ENCODE peak calls at places on chromosomes 4 and X, in eight cellular contexts. One of them, this sample, is unnamed.

GRCh38 chr4:88591787-88592599 is at the start of gene HERC3:
- DNase-seq in islet precursor cell: peak; percentile 95
- DNase-seq in left ventricle myocardium inferior: peak; percentile 94
- DNase-seq in astrocyte of the cerebellum: peak; percentile 48
- DNase-seq in iPS DF 19.7: peak; percentile 40
- DNase-seq in T-helper 2 cell: peak; percentile 79
- DNase-seq in fibroblast of lung: peak; percentile 85
- DNase-seq in DMS79: peak; percentile 68
- DNase-seq in this sample: peak; percentile 92

GRCh38 chr4:160038560-160038959 is 935.7 kb downstream of the RAPGEF2 start:
- DNase-seq in islet precursor cell: no peak
- DNase-seq in left ventricle myocardium inferior: no peak
- DNase-seq in astrocyte of the cerebellum: no peak
- DNase-seq in iPS DF 19.7: no peak
- DNase-seq in T-helper 2 cell: no peak
- DNase-seq in fibroblast of lung: peak; percentile 17
- DNase-seq in DMS79: no peak
- DNase-seq in this sample: no peak

GRCh38 chr4:120025516-120025915 is 41.1 kb downstream of the MAD2L1 start:
- DNase-seq in islet precursor cell: no peak
- DNase-seq in left ventricle myocardium inferior: no peak
- DNase-seq in astrocyte of the cerebellum: no peak
- DNase-seq in iPS DF 19.7: no peak
- DNase-seq in T-helper 2 cell: no peak
- DNase-seq in fibroblast of lung: no peak
- DNase-seq in DMS79: no peak
- DNase-seq in this sample: no peak

GRCh38 chr4:13919021-13919441 is 291.5 kb upstream of the BOD1L1 start:
- DNase-seq in islet precursor cell: no peak
- DNase-seq in left ventricle myocardium inferior: no peak
- DNase-seq in astrocyte of the cerebellum: no peak
- DNase-seq in iPS DF 19.7: no peak
- DNase-seq in T-helper 2 cell: no peak
- DNase-seq in fibroblast of lung: peak; percentile 78
- DNase-seq in DMS79: no peak
- DNase-seq in this sample: no peak

GRCh38 chr4:99405433-99406115 is 29.6 kb downstream of the ADH7 start:
- DNase-seq in islet precursor cell: peak; percentile 83
- DNase-seq in left ventricle myocardium inferior: peak; percentile 25
- DNase-seq in astrocyte of the cerebellum: peak; percentile 69
- DNase-seq in iPS DF 19.7: peak; percentile 17
- DNase-seq in T-helper 2 cell: no peak
- DNase-seq in fibroblast of lung: peak; percentile 65
- DNase-seq in DMS79: no peak
- DNase-seq in this sample: peak; percentile 58

GRCh38 chr4:157300678-157301077 is 80.2 kb downstream of the GRIA2 start:
- DNase-seq in islet precursor cell: no peak
- DNase-seq in left ventricle myocardium inferior: no peak
- DNase-seq in astrocyte of the cerebellum: no peak
- DNase-seq in iPS DF 19.7: no peak
- DNase-seq in T-helper 2 cell: no peak
- DNase-seq in fibroblast of lung: no peak
- DNase-seq in DMS79: no peak
- DNase-seq in this sample: no peak

GRCh38 chr4:48698029-48698901 is 81.8 kb downstream of the FRYL start:
- DNase-seq in islet precursor cell: peak; percentile 66
- DNase-seq in left ventricle myocardium inferior: peak; percentile 26
- DNase-seq in astrocyte of the cerebellum: peak; percentile 81
- DNase-seq in iPS DF 19.7: no peak
- DNase-seq in T-helper 2 cell: no peak
- DNase-seq in fibroblast of lung: peak; percentile 89
- DNase-seq in DMS79: no peak
- DNase-seq in this sample: no peak

GRCh38 chr4:40675166-40675565 is 45.5 kb upstream of the RBM47 start:
- DNase-seq in islet precursor cell: no peak
- DNase-seq in left ventricle myocardium inferior: no peak
- DNase-seq in astrocyte of the cerebellum: no peak
- DNase-seq in iPS DF 19.7: no peak
- DNase-seq in T-helper 2 cell: no peak
- DNase-seq in fibroblast of lung: no peak
- DNase-seq in DMS79: peak; percentile 11
- DNase-seq in this sample: no peak

GRCh38 chr4:54717694-54718093 is 59.9 kb downstream of the KIT start:
- DNase-seq in islet precursor cell: no peak
- DNase-seq in left ventricle myocardium inferior: no peak
- DNase-seq in astrocyte of the cerebellum: no peak
- DNase-seq in iPS DF 19.7: no peak
- DNase-seq in T-helper 2 cell: no peak
- DNase-seq in fibroblast of lung: no peak
- DNase-seq in DMS79: no peak
- DNase-seq in this sample: no peak

GRCh38 chr4:86977621-86978184 is 42.9 kb downstream of the AFF1 start:
- DNase-seq in islet precursor cell: no peak
- DNase-seq in left ventricle myocardium inferior: no peak
- DNase-seq in astrocyte of the cerebellum: no peak
- DNase-seq in iPS DF 19.7: no peak
- DNase-seq in T-helper 2 cell: no peak
- DNase-seq in fibroblast of lung: peak; percentile 83
- DNase-seq in DMS79: peak; percentile 19
- DNase-seq in this sample: no peak

GRCh38 chr4:128159967-128160366 is 98.9 kb downstream of the LARP1B start:
- DNase-seq in islet precursor cell: no peak
- DNase-seq in left ventricle myocardium inferior: no peak
- DNase-seq in astrocyte of the cerebellum: no peak
- DNase-seq in iPS DF 19.7: no peak
- DNase-seq in T-helper 2 cell: no peak
- DNase-seq in fibroblast of lung: peak; percentile 63
- DNase-seq in DMS79: no peak
- DNase-seq in this sample: no peak

GRCh38 chrX:23694606-23695005 is 27.3 kb downstream of the PRDX4 start:
- DNase-seq in islet precursor cell: peak; percentile 66
- DNase-seq in left ventricle myocardium inferior: peak; percentile 24
- DNase-seq in astrocyte of the cerebellum: peak; percentile 41
- DNase-seq in iPS DF 19.7: no peak
- DNase-seq in T-helper 2 cell: no peak
- DNase-seq in fibroblast of lung: peak; percentile 37
- DNase-seq in DMS79: no peak
- DNase-seq in this sample: peak; percentile 28

GRCh38 chr4:772776-773175 is 53.2 kb downstream of the CPLX1 start:
- DNase-seq in islet precursor cell: no peak
- DNase-seq in left ventricle myocardium inferior: no peak
- DNase-seq in astrocyte of the cerebellum: no peak
- DNase-seq in iPS DF 19.7: no peak
- DNase-seq in T-helper 2 cell: no peak
- DNase-seq in fibroblast of lung: no peak
- DNase-seq in DMS79: no peak
- DNase-seq in this sample: no peak

GRCh38 chrX:119541188-119541587 is 24.0 kb downstream of the STEEP1 start:
- DNase-seq in islet precursor cell: peak; percentile 63
- DNase-seq in left ventricle myocardium inferior: no peak
- DNase-seq in astrocyte of the cerebellum: peak; percentile 15
- DNase-seq in iPS DF 19.7: peak; percentile 12
- DNase-seq in T-helper 2 cell: no peak
- DNase-seq in fibroblast of lung: peak; percentile 74
- DNase-seq in DMS79: no peak
- DNase-seq in this sample: peak; percentile 46

GRCh38 chr4:156971623-156972369 is at the start of gene PDGFC:
- DNase-seq in islet precursor cell: peak; percentile 95
- DNase-seq in left ventricle myocardium inferior: peak; percentile 79
- DNase-seq in astrocyte of the cerebellum: no peak
- DNase-seq in iPS DF 19.7: no peak
- DNase-seq in T-helper 2 cell: peak; percentile 7
- DNase-seq in fibroblast of lung: peak; percentile 84
- DNase-seq in DMS79: no peak
- DNase-seq in this sample: peak; percentile 80